ENCODE peak calls at places on chromosome 18, in seven cellular contexts. W is A172; Z is HEK293T; P is astrocyte of the spinal cord; M is CD8-positive, alpha-beta memory T cell; Q is stimulated activated CD8-positive, alpha-beta memory T cell treated with anti-CD3 and anti-CD28 coated beads, Interleukin-4, amount 100 ng/mL, for 24 hours; H is kidney glomerular epithelial cell. K is an unnamed sample.

GRCh38 chr18:32684940-32685339 is 87.9 kb downstream of the KLHL14 start:
- DNase-seq in M (no peak), P (no peak), Q (no peak), Z (no peak), H (no peak), W (no peak), K (no peak)

GRCh38 chr18:30954262-30954661 is 88.3 kb downstream of the DSC3 start:
- DNase-seq in M (no peak), H (no peak), Z (no peak), W (no peak), Q (no peak), P (no peak), K (no peak)

GRCh38 chr18:6401687-6402086 is 13.0 kb downstream of the L3MBTL4 start:
- DNase-seq in W (no peak), M (no peak), P (no peak), H (no peak), Z (peak), Q (no peak), K (no peak)

GRCh38 chr18:23515911-23516546 is 12.7 kb downstream of the RMC1 start:
- DNase-seq in M (peak), H (peak), Z (peak), Q (peak), P (peak), W (peak), K (no peak)

GRCh38 chr18:60196818-60197217 is 175.8 kb downstream of the MC4R start:
- DNase-seq in Q (no peak), H (no peak), Z (no peak), W (no peak), P (no peak), M (no peak), K (no peak)

GRCh38 chr18:7584646-7585271 is 17.6 kb downstream of the PTPRM start:
- DNase-seq in Z (no peak), P (no peak), M (no peak), H (no peak), Q (no peak), W (no peak), K (no peak)

GRCh38 chr18:332721-333513 is 65.1 kb upstream of the THOC1 start:
- DNase-seq in P (peak), H (no peak), Q (no peak), Z (no peak), W (no peak), M (no peak), K (no peak)

GRCh38 chr18:54877076-54877475 is 48.8 kb downstream of the RAB27B start:
- DNase-seq in Z (no peak), P (no peak), H (no peak), W (no peak), Q (no peak), M (no peak), K (no peak)

GRCh38 chr18:27735117-27735516 is 441.8 kb downstream of the CDH2 start:
- DNase-seq in Q (no peak), M (no peak), Z (no peak), W (no peak), P (no peak), H (no peak), K (no peak)

GRCh38 chr18:47418746-47419145 is 167.3 kb upstream of the SKOR2 start:
- DNase-seq in P (peak), Q (no peak), M (no peak), Z (no peak), H (peak), W (peak), K (no peak)

GRCh38 chr18:72672364-72673151 is 128.4 kb upstream of the CBLN2 start:
- DNase-seq in Z (peak), M (no peak), H (peak), P (peak), W (peak), Q (no peak), K (peak)

GRCh38 chr18:51767293-51767692 is 569.8 kb upstream of the MEX3C start:
- DNase-seq in M (no peak), W (no peak), Q (no peak), H (no peak), Z (no peak), P (no peak), K (peak)

GRCh38 chr18:78416853-78417252 is 562.8 kb upstream of the SALL3 start:
- DNase-seq in P (no peak), Z (no peak), W (no peak), M (no peak), H (no peak), Q (no peak), K (no peak)

GRCh38 chr18:59220164-59220783 is 316 bp downstream of the GRP start:
- DNase-seq in H (no peak), Z (peak), P (peak), W (no peak), Q (no peak), M (no peak), K (no peak)

GRCh38 chr18:55522011-55522410 is 66.0 kb downstream of the TCF4 start:
- DNase-seq in W (no peak), H (no peak), P (no peak), M (no peak), Q (no peak), Z (peak), K (no peak)

GRCh38 chr18:27605107-27605834 is 420.2 kb upstream of the CHST9 start:
- DNase-seq in Q (no peak), P (peak), Z (peak), H (peak), W (peak), M (no peak), K (no peak)

GRCh38 chr18:6731197-6731596 is 1.7 kb downstream of the ARHGAP28 start:
- DNase-seq in H (peak), M (no peak), W (no peak), P (peak), Z (peak), Q (no peak), K (no peak)

GRCh38 chr18:67553471-67553870 is 37.0 kb upstream of the DSEL start:
- DNase-seq in W (no peak), P (no peak), M (no peak), Z (no peak), H (peak), Q (no peak), K (no peak)

GRCh38 chr18:45321520-45321919 is 293.8 kb upstream of the SLC14A2 start:
- DNase-seq in Z (no peak), M (no peak), H (no peak), P (no peak), Q (no peak), W (no peak), K (no peak)

GRCh38 chr18:71899707-71900483 is 644.2 kb downstream of the CBLN2 start:
- DNase-seq in H (no peak), M (no peak), W (no peak), Q (no peak), Z (no peak), P (no peak), K (no peak)

GRCh38 chr18:45667056-45667455 is 51.8 kb downstream of the SLC14A2 start:
- DNase-seq in P (no peak), Z (no peak), Q (no peak), M (no peak), H (no peak), W (no peak), K (no peak)

GRCh38 chr18:10284571-10285282 is 169.7 kb upstream of the APCDD1 start:
- DNase-seq in M (no peak), W (no peak), Z (no peak), Q (no peak), P (no peak), H (no peak), K (no peak)

GRCh38 chr18:78790511-78790910 is 189.1 kb upstream of the SALL3 start:
- DNase-seq in Q (no peak), P (no peak), H (no peak), Z (no peak), M (no peak), W (no peak), K (no peak)

GRCh38 chr18:77320960-77321559 is 71.4 kb downstream of the GALR1 start:
- DNase-seq in H (no peak), Q (no peak), P (no peak), W (no peak), M (no peak), Z (no peak), K (no peak)

GRCh38 chr18:13703899-13704298 is 22.5 kb downstream of the FAM210A start:
- DNase-seq in H (no peak), Q (no peak), P (peak), Z (no peak), W (peak), M (no peak), K (peak)